ENCODE peak calls at places on chromosomes 11 and 22, in ten cellular contexts. U, N, Y, I, H, V, K, Z, R and Q are unnamed samples. For H3K4me1, the result is how much of the 10 kb centered on the place peaks cover.

GRCh38 chr11:15095736-15096228 is 18.9 kb upstream of the INSC start:
- DNase-seq in U (no peak), N (no peak), Y (no peak), I (no peak), H (no peak), V (no peak), K (no peak), Z (no peak), R (no peak), Q (no peak)

GRCh38 chr11:2539761-2540520 is 95.1 kb downstream of the KCNQ1 start:
- DNase-seq in U (no peak), N (no peak), Y (peak), I (peak), H (peak), V (no peak), K (no peak), Z (no peak), R (peak), Q (no peak)

GRCh38 chr11:69671734-69672465 is 3.3 kb downstream of the LTO1 start:
- DNase-seq in U (no peak), N (no peak), Y (no peak), I (no peak), H (no peak), V (no peak), K (no peak), Z (no peak), R (no peak), Q (no peak)

GRCh38 chr22:45923212-45923611 is 53.8 kb downstream of the WNT7B start:
- DNase-seq in U (no peak), N (no peak), Y (no peak), I (no peak), H (no peak), V (no peak), K (no peak), Z (no peak), R (no peak), Q (no peak)

GRCh38 chr11:121687961-121688566 is 235.3 kb upstream of the SORL1-AS1 start:
- DNase-seq in U (no peak), N (no peak), Y (peak), I (no peak), H (no peak), V (no peak), K (no peak), Z (no peak), R (no peak), Q (no peak)

GRCh38 chr11:9862981-9863380 is 199.1 kb downstream of the SWAP70 start:
- DNase-seq in U (no peak), N (peak), Y (no peak), I (no peak), H (no peak), V (no peak), K (no peak), Z (no peak), R (no peak), Q (no peak)

GRCh38 chr22:33923660-33924246 is 3.5 kb upstream of the LARGE1 start:
- DNase-seq in U (peak), N (peak), Y (peak), I (no peak), H (no peak), V (peak), K (no peak), Z (peak), R (peak), Q (no peak)

GRCh38 chr11:120522736-120523135 is 11.2 kb downstream of the GRIK4 start:
- DNase-seq in U (no peak), N (no peak), Y (no peak), I (peak), H (no peak), V (no peak), K (no peak), Z (no peak), R (no peak), Q (no peak)

GRCh38 chr11:60970369-60970774 is 1.1 kb upstream of the CD6 start:
- DNase-seq in U (peak), N (peak), Y (peak), I (peak), H (peak), V (no peak), K (no peak), Z (no peak), R (peak), Q (peak)

GRCh38 chr11:9095421-9095820 is 4.0 kb upstream of the SCUBE2 start:
- DNase-seq in U (no peak), N (no peak), Y (no peak), I (no peak), H (no peak), V (no peak), K (no peak), Z (no peak), R (no peak), Q (no peak)

GRCh38 chr22:26561756-26562417 is 28.0 kb downstream of the TPST2 start:
- DNase-seq in U (peak), N (no peak), Y (peak), I (no peak), H (peak), V (peak), K (no peak), Z (no peak), R (peak), Q (no peak)

GRCh38 chr11:47599821-47600377 is 5.7 kb upstream of the C1QTNF4 start:
- DNase-seq in U (no peak), N (no peak), Y (no peak), I (no peak), H (peak), V (no peak), K (no peak), Z (no peak), R (no peak), Q (no peak)

GRCh38 chr11:103079833-103080232 is 12.1 kb downstream of the DCUN1D5 start:
- DNase-seq in U (no peak), N (no peak), Y (no peak), I (no peak), H (no peak), V (no peak), K (no peak), Z (no peak), R (no peak), Q (no peak)

GRCh38 chr11:89433278-89433677 is 57.9 kb downstream of the NOX4 start:
- DNase-seq in U (no peak), N (no peak), Y (no peak), I (no peak), H (no peak), V (no peak), K (no peak), Z (no peak), R (no peak), Q (no peak)

GRCh38 chr11:42034821-42035220 is 575.4 kb upstream of the LRRC4C start:
- DNase-seq in U (no peak), N (no peak), Y (no peak), I (no peak), H (no peak), V (no peak), K (no peak), Z (no peak), R (no peak), Q (no peak)

GRCh38 chr11:24683578-24683977 is 186.7 kb downstream of the LUZP2 start:
- DNase-seq in U (no peak), N (no peak), Y (no peak), I (no peak), H (no peak), V (no peak), K (no peak), Z (no peak), R (no peak), Q (no peak)

GRCh38 chr11:86067230-86068137 is 1.4 kb downstream of the PICALM start:
- DNase-seq in U (no peak), N (no peak), Y (no peak), I (no peak), H (no peak), V (no peak), K (no peak), Z (no peak), R (no peak), Q (no peak)

GRCh38 chr22:27984001-27984695 is 65.1 kb upstream of the PITPNB start:
- DNase-seq in U (no peak), N (no peak), Y (no peak), I (no peak), H (no peak), V (no peak), K (no peak), Z (no peak), R (peak), Q (no peak)

GRCh38 chr11:721913-722811 is 16.1 kb downstream of the EPS8L2 start:
- DNase-seq in U (no peak), N (no peak), Y (peak), I (peak), H (peak), V (no peak), K (no peak), Z (no peak), R (no peak), Q (peak)

GRCh38 chr11:132590554-132590953 is 941.7 kb downstream of the OPCML start:
- DNase-seq in U (no peak), N (no peak), Y (no peak), I (no peak), H (no peak), V (no peak), K (no peak), Z (no peak), R (peak), Q (no peak)

GRCh38 chr22:50444663-50445062 is 30.2 kb downstream of the SBF1 start:
- DNase-seq in U (no peak), N (peak), Y (peak), I (peak), H (peak), V (no peak), K (no peak), Z (peak), R (peak), Q (no peak)

GRCh38 chr22:36741204-36741793 is 34.6 kb downstream of the IFT27 start:
- DNase-seq in U (no peak), N (peak), Y (no peak), I (no peak), H (no peak), V (no peak), K (no peak), Z (no peak), R (peak), Q (no peak)

GRCh38 chr11:362642-363442 is 6.5 kb upstream of the B4GALNT4 start:
- DNase-seq in U (no peak), N (no peak), Y (no peak), I (no peak), H (no peak), V (no peak), K (no peak), Z (no peak), R (no peak), Q (no peak)

GRCh38 chr11:4565371-4565770 is 16.2 kb upstream of the OR52I2 start:
- DNase-seq in U (no peak), N (no peak), Y (no peak), I (no peak), H (no peak), V (no peak), K (no peak), Z (no peak), R (no peak), Q (no peak)

GRCh38 chr22:27228771-27229170 is 571.4 kb downstream of the MIAT start:
- DNase-seq in U (no peak), N (no peak), Y (no peak), I (no peak), H (no peak), V (no peak), K (no peak), Z (no peak), R (no peak), Q (no peak)

GRCh38 chr11:2314525-2315394 is 12.9 kb downstream of the TSPAN32 start:
- DNase-seq in U (peak), N (no peak), Y (peak), I (peak), H (peak), V (no peak), K (no peak), Z (peak), R (peak), Q (no peak)

GRCh38 chr22:28474248-28474647 is 205.4 kb downstream of the TTC28 start:
- DNase-seq in U (no peak), N (no peak), Y (no peak), I (no peak), H (no peak), V (no peak), K (no peak), Z (no peak), R (no peak), Q (no peak)

GRCh38 chr11:31844351-31844750 is 33.2 kb upstream of the PAX6 start:
- DNase-seq in U (no peak), N (no peak), Y (no peak), I (no peak), H (no peak), V (no peak), K (no peak), Z (no peak), R (no peak), Q (no peak)

GRCh38 chr11:120554771-120555432 is 43.4 kb downstream of the GRIK4 start:
- DNase-seq in U (no peak), N (no peak), Y (no peak), I (no peak), H (no peak), V (no peak), K (no peak), Z (no peak), R (no peak), Q (no peak)

GRCh38 chr11:12177739-12178338 is 67.4 kb downstream of the MICAL2 start:
- DNase-seq in U (no peak), N (peak), Y (no peak), I (no peak), H (no peak), V (no peak), K (no peak), Z (no peak), R (no peak), Q (no peak)

GRCh38 chr11:64022125-64022784 is 13.5 kb upstream of the FLRT1 start:
- DNase-seq in U (no peak), N (no peak), Y (no peak), I (no peak), H (no peak), V (no peak), K (no peak), Z (no peak), R (no peak), Q (no peak)
- H3K4me1 ChIP-seq in U (under half), N (under half), Y (under half), I (under half), H (under half), V (under half), K (under half), Z (under half), R (under half), Q (under half)

GRCh38 chr11:66266378-66267038 is 1.9 kb upstream of the RAB1B start:
- DNase-seq in U (no peak), N (no peak), Y (no peak), I (no peak), H (no peak), V (no peak), K (no peak), Z (no peak), R (peak), Q (no peak)
- H3K27ac ChIP-seq in U (peak), N (no peak), Y (peak), I (peak), H (peak), V (peak), K (peak), Z (peak), R (no peak), Q (no peak)

DNA sequence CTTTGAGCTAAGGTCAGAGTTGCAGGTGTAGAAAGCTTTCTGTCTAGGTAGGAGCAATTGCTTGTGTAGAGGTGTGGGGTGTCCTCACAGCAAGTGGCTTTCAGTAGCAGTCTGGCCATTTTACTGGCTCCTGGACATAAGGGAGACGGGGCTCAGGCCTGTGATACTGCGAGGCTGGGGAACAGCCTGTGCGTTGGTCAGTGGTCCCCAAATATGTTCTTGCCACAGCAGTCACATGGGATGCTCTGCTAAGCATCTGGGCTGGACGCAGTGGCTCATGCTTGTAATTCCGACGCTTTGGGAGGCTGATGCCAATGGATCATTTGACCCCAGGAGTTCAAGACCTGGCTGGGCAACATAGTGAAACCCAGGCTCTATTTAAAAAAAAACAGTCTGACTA is 1.9 kb downstream of the MCM5 start:
- DNase-seq in U (no peak), N (no peak), Y (no peak), I (no peak), H (no peak), V (no peak), K (no peak), Z (no peak), R (no peak), Q (no peak)
- H3K4me1 ChIP-seq in U (under half), N (under half), Y (under half), I (under half), H (under half), V (under half), K (under half), Z (under half), R (under half), Q (under half)

DNA sequence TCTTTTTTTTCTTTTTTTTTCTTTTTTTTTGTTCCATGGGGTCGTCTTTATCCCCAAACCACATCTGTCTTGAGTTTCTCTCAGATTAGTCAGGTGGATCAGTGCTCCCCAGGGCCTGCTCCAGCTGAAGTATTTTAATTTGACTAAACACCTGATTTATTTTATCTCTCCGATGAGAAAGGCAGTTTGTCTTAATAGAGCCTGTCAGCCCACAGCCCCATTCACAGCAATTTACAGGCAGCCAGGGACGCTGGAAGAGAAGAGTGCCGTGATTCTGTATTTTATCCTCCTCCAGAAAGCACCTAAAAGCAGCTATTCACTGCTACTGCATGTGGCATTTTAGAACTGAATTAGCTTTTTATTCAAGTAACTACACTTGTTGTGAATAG is 164.5 kb downstream of the SOX6 start:
- DNase-seq in U (no peak), N (no peak), Y (no peak), I (no peak), H (no peak), V (no peak), K (no peak), Z (no peak), R (no peak), Q (no peak)
- H3K27ac ChIP-seq in U (no peak), N (no peak), Y (no peak), I (no peak), H (no peak), V (no peak), K (no peak), Z (no peak), R (no peak), Q (no peak)

GRCh38 chr11:34437224-34437879 is 1.4 kb upstream of the CAT start:
- DNase-seq in U (no peak), N (no peak), Y (no peak), I (no peak), H (no peak), V (no peak), K (no peak), Z (no peak), R (no peak), Q (no peak)

GRCh38 chr11:34443136-34443535 is 4.4 kb downstream of the CAT start:
- DNase-seq in U (no peak), N (no peak), Y (no peak), I (no peak), H (no peak), V (no peak), K (no peak), Z (no peak), R (no peak), Q (no peak)

GRCh38 chr11:34438529-34439507 is at the start of gene CAT:
- DNase-seq in U (peak), N (peak), Y (peak), I (peak), H (peak), V (peak), K (peak), Z (peak), R (peak), Q (peak)

GRCh38 chr11:34441814-34442213 is 3.1 kb downstream of the CAT start:
- DNase-seq in U (no peak), N (no peak), Y (no peak), I (no peak), H (no peak), V (no peak), K (no peak), Z (no peak), R (no peak), Q (no peak)

GRCh38 chr11:34439521-34440258 is 956 bp downstream of the CAT start:
- DNase-seq in U (no peak), N (no peak), Y (no peak), I (no peak), H (no peak), V (no peak), K (no peak), Z (no peak), R (no peak), Q (no peak)
- H3K4me1 ChIP-seq in U (half or more), N (under half), Y (half or more), I (half or more), H (under half), V (half or more), K (under half), Z (under half), R (under half), Q (under half)

GRCh38 chr11:134763030-134763388 is 351.0 kb upstream of the B3GAT1 start:
- DNase-seq in U (no peak), N (no peak), Y (no peak), I (no peak), H (no peak), V (no peak), K (no peak), Z (no peak), R (no peak), Q (no peak)

GRCh38 chr11:134762248-134763029 is 350.4 kb upstream of the B3GAT1 start:
- DNase-seq in U (peak), N (no peak), Y (no peak), I (no peak), H (no peak), V (peak), K (no peak), Z (no peak), R (no peak), Q (no peak)

GRCh38 chr11:134761361-134761760 is 349.3 kb upstream of the B3GAT1 start:
- DNase-seq in U (no peak), N (no peak), Y (no peak), I (no peak), H (no peak), V (no peak), K (no peak), Z (no peak), R (no peak), Q (no peak)

GRCh38 chr11:134760957-134761356 is 348.9 kb upstream of the B3GAT1 start:
- DNase-seq in U (no peak), N (no peak), Y (no peak), I (no peak), H (no peak), V (no peak), K (no peak), Z (no peak), R (no peak), Q (no peak)

GRCh38 chr11:134761926-134762247 is 349.8 kb upstream of the B3GAT1 start:
- DNase-seq in U (no peak), N (no peak), Y (no peak), I (no peak), H (no peak), V (no peak), K (no peak), Z (no peak), R (no peak), Q (no peak)
- H3K27ac ChIP-seq in U (no peak), N (no peak), Y (no peak), I (no peak), H (no peak), V (peak), K (no peak), Z (no peak), R (no peak), Q (no peak)

DNA sequence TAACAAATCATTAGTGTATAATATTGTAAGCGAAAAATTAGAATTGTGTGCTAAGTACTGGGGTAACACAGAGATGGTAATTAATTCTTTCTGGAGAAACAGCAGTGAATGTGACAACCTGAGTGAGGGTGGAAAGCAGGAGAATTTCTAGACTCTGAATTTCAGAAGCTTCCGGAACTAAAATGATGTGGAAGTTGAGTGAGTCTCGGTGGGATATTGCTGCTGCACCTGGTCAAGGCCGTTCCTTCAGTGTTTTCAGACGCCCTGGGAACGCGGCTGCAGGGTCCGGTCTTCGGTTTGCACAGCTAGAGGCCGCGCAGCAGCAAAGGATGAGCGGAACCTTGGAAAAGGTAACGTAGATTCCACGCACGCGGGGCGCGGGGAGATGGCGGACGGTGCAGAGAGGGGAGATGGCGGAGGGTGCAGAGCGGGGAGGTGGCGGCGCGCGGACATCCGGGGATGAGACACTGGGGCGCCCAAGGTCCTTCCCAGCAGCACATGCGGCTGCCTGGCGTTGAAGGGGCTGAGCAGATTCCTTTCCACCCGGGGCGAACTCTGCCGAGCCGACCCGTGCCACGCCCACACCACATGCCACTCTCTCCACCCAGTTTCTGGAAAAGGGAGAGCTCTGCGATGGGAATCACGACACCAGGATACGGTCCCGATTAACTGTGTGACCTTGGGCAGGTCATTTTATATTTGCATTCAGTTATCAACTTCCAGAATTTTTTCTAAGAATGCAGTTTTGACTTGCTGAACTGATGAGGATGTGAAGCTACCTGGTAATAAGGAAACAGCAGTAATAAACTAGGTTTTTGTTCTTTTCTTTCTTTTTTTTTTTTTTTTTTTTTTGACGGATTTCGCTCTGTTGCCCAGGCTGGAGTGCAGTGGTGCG is at the start of gene MRPL48:
- DNase-seq in U (peak), N (peak), Y (peak), I (peak), H (peak), V (peak), K (peak), Z (peak), R (peak), Q (peak)
- H3K4me1 ChIP-seq in U (under half), N (under half), Y (under half), I (under half), H (under half), V (under half), K (under half), Z (under half), R (under half), Q (under half)